ENCODE peak calls at places on chromosomes 5 and 9, in seven cellular contexts. F, N, E, K, P, O and V are unnamed samples.
A peak's percentile ranks its signal among the peaks of the same experiment; 100 is the strongest.

GRCh38 chr9:88502552-88503034 is 32.4 kb upstream of the NXNL2 start:
- DNase-seq in O (no peak), K (no peak), E (no peak), P (no peak), N (no peak), F (no peak), V (no peak)

GRCh38 chr5:77167695-77168111 is 42.8 kb upstream of the PDE8B start:
- DNase-seq in N (no peak), E (no peak), F (no peak), O (no peak), P (no peak), K (no peak), V (no peak)

GRCh38 chr5:82107277-82107676 is 135.5 kb downstream of the ATG10 start:
- DNase-seq in F (no peak), N (no peak), E (no peak), K (no peak), P (no peak), O (peak; percentile 21), V (peak; percentile 44)

GRCh38 chr5:168292783-168293696 is 1.6 kb downstream of the WWC1 start:
- DNase-seq in K (peak; percentile 40), E (no peak), O (no peak), N (no peak), P (no peak), F (no peak), V (no peak)

GRCh38 chr5:157198277-157199058 is 17.8 kb downstream of the ITK start:
- DNase-seq in E (no peak), N (no peak), O (no peak), P (no peak), K (no peak), F (no peak), V (no peak)

GRCh38 chr9:88927510-88927909 is 63.8 kb upstream of the S1PR3 start:
- DNase-seq in O (no peak), N (no peak), E (no peak), F (no peak), K (no peak), P (no peak), V (no peak)

GRCh38 chr5:8844206-8844605 is 701.7 kb downstream of the SEMA5A start:
- DNase-seq in E (no peak), K (no peak), N (no peak), F (no peak), O (no peak), P (no peak), V (no peak)

GRCh38 chr9:116421006-116421538 is 266.0 kb upstream of the TRIM32 start:
- DNase-seq in F (no peak), P (no peak), E (no peak), K (no peak), O (peak; percentile 67), N (no peak), V (no peak)

GRCh38 chr5:96342581-96342980 is 90.5 kb downstream of the PCSK1 start:
- DNase-seq in K (no peak), E (no peak), O (no peak), F (no peak), N (no peak), P (no peak), V (no peak)

GRCh38 chr9:131651599-131651998 is 88.3 kb downstream of the RAPGEF1 start:
- DNase-seq in E (no peak), K (no peak), P (peak; percentile 13), F (no peak), N (no peak), O (no peak), V (no peak)

GRCh38 chr5:79697222-79698164 is 7.9 kb downstream of the CMYA5 start:
- DNase-seq in E (no peak), O (peak; percentile 76), K (no peak), F (no peak), N (no peak), P (no peak), V (no peak)

GRCh38 chr9:87402537-87402936 is 95.1 kb upstream of the DAPK1 start:
- DNase-seq in P (no peak), E (no peak), O (no peak), N (no peak), K (no peak), F (no peak), V (no peak)

GRCh38 chr5:168917947-168918600 is 338.9 kb upstream of the PANK3 start:
- DNase-seq in N (no peak), P (no peak), F (no peak), E (no peak), K (peak; percentile 59), O (no peak), V (no peak)

GRCh38 chr9:8555767-8556500 is 756.4 kb upstream of the DMAC1 start:
- DNase-seq in E (no peak), P (no peak), K (no peak), O (no peak), F (no peak), N (no peak), V (no peak)

GRCh38 chr5:145791866-145792265 is 43.3 kb downstream of the PRELID2 start:
- DNase-seq in K (no peak), F (no peak), P (no peak), E (no peak), N (no peak), O (no peak), V (no peak)

GRCh38 chr5:31911291-31912265 is 262.5 kb downstream of the GOLPH3 start:
- DNase-seq in P (no peak), E (no peak), F (no peak), O (no peak), N (no peak), K (no peak), V (no peak)

GRCh38 chr5:15021286-15022046 is 149.9 kb upstream of the ANKH start:
- DNase-seq in F (no peak), O (no peak), N (no peak), E (no peak), K (no peak), P (no peak), V (peak; percentile 73)

GRCh38 chr5:176899296-176899891 is at the start of gene HK3:
- DNase-seq in E (no peak), P (no peak), O (no peak), K (no peak), F (no peak), N (no peak), V (no peak)

GRCh38 chr5:33160871-33161270 is 279.9 kb upstream of the TARS1 start:
- DNase-seq in O (no peak), N (no peak), F (no peak), E (no peak), P (no peak), K (no peak), V (no peak)

DNA sequence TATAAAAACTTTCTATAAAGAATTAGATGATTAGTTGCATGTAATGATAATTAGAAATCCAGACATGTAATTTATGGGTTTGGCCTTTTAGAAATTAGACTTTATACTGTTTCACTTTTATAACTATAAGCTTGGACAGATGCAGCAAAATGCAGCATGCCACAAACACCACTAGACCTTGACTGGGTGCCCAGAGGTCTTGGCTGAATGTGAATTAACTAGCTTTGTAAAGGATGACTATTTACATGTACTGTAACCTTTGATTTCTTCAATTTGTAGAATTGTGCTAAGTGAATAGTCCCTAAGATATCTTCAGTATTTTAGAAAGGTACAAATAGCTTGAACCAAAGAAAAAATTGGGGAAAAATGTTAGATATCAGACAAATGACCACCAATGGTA is 2168.1 kb downstream of the MAT2B start:
- DNase-seq in O (no peak), F (no peak), K (no peak), E (no peak), P (no peak), N (no peak), V (no peak)
- TF ChIP-seq JUND in O (no peak), F (no peak), K (no peak), E (no peak), P (no peak), N (no peak), V (no peak)

DNA sequence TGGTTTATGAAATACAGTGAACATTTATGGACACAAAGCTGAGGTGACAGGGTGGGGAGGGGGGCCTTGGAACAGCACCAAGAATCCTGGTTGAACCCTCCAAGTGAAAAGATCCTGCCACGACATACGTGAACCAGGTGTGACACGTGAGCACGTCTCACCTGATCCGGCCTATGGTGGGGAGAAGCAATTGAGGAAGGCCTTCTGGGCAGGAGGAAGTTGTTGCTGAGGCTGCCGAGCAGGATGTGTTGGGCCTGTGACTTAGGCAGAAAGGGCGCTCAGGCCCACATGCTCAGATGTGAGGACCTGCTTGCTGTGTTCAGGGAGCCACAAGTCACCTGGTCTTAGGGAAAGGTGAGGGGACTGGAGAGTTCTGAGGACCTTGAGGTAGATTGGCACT is 2.5 kb upstream of the MAPK9 start:
- DNase-seq in P (no peak), F (no peak), K (no peak), O (no peak), N (no peak), E (no peak), V (no peak)
- TF ChIP-seq JUND in P (no peak), F (no peak), K (no peak), O (no peak), N (no peak), E (no peak), V (no peak)

DNA sequence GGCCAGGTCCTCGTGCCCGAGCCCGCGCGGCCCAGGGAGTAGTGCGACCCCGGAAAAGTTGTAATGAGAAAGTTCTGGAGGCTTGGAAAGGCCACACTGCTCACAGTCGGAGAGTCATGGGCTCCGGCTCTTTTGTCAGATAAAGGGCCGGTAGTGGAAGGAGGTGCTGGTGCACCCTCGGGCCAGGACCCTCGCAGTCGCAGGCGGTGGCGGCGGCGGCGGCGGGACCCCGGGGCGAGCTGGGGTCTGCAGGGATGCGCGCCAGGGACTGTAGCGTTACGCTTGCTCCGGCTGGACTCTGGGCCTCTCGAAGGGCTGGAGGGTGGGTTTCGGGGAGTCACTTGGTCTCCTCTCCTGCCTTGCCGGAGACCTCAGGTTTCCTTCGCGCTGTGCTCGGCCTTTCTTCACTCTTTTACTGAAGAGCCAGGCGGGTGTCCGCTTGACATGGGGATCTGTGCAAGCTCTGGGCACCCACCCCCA is 1.5 kb downstream of the RORB start:
- DNase-seq in K (no peak), P (no peak), N (peak; percentile 71), F (no peak), O (no peak), E (no peak), V (no peak)
- TF ChIP-seq JUND in K (no peak), P (no peak), N (no peak), F (no peak), O (no peak), E (no peak), V (no peak)

DNA sequence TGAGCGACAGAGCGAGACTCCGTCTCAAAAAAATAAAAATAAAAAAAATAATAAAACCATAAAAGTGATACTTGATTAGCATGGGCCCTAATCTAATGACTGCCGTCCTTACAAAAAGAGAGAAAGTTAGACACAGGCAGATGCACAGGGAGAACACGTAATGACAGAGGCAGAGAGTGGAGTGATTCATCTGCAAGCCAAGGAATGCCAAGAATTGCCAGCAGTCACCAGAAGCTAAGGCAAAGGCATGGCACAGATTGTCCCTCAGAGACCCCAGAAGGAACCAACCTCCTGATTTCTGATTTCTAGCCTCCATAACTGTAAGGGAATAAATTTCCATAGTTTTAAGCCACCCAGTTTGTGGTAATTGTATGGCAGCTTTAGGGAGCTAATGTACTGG is 79.6 kb upstream of the FREM1 start:
- DNase-seq in K (no peak), F (no peak), P (no peak), O (no peak), N (no peak), E (no peak), V (no peak)
- TF ChIP-seq JUND in K (no peak), F (no peak), P (no peak), O (no peak), N (no peak), E (no peak), V (no peak)

DNA sequence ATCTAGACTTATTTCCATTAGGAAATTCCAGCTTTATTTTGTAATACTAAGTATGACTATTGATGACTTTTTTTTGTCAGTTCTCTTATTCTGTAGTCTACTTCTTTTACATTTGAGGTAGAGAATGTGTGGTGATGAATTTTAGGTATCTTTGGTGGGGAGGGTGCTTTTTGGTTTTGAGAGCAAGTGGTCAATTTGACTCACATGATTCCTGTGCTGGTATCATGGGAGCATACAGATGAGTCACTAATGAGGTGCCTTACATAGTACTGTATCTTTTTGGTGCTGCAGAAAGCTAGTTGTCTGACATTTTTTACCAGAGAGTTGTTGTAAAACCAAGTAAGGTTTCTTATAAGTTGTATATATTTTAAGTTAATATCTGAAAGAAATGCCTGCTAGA is 35.3 kb downstream of the ERBIN start:
- DNase-seq in E (no peak), K (no peak), P (no peak), F (peak; percentile 48), O (peak; percentile 53), N (no peak), V (no peak)
- TF ChIP-seq JUND in E (no peak), K (peak; percentile 29), P (no peak), F (no peak), O (peak; percentile 82), N (no peak), V (no peak)